ENCODE peak calls at places on chromosomes 11 and 22, in nine cellular contexts. H is fibroblast of villous mesenchyme, E is fibroblast of pulmonary artery, D is LNCaP clone FGC, G is heart left ventricle, O is foreskin fibroblast, U is kidney epithelial cell, Y is heart right ventricle, C is cardiac muscle cell. Z is an unnamed sample.

GRCh38 chr22:46774456-46775363 is 12.3 kb downstream of the TBC1D22A start:
- DNase-seq in D (no peak), H (no peak), Y (no peak), G (no peak), C (no peak), O (no peak), E (no peak), U (no peak), Z (no peak)

GRCh38 chr11:124793466-124794278 is 6.5 kb downstream of the MSANTD2 start:
- DNase-seq in H (peak), E (peak), Y (peak), O (peak), C (peak), G (no peak), U (no peak), D (no peak), Z (no peak)

GRCh38 chr11:121722431-121723256 is 269.9 kb upstream of the SORL1-AS1 start:
- DNase-seq in O (peak), C (peak), H (peak), E (peak), D (peak), U (peak), G (peak), Y (peak), Z (peak)

GRCh38 chr11:121892863-121893262 is 223.2 kb downstream of the BLID start:
- DNase-seq in G (no peak), Y (no peak), U (no peak), E (peak), H (peak), D (no peak), O (peak), C (no peak), Z (no peak)

GRCh38 chr11:74449369-74449931 is 17.9 kb downstream of the KCNE3 start:
- DNase-seq in C (peak), D (no peak), Y (peak), G (no peak), O (peak), E (peak), U (peak), H (peak), Z (peak)

GRCh38 chr11:73271936-73272679 is at the start of gene P2RY6:
- DNase-seq in C (no peak), Y (no peak), U (peak), O (peak), D (no peak), H (peak), E (peak), G (peak), Z (no peak)

GRCh38 chr22:20043057-20043996 is 22.4 kb downstream of the TANGO2 start:
- DNase-seq in D (no peak), H (no peak), G (no peak), Y (no peak), C (no peak), U (no peak), O (no peak), E (no peak), Z (no peak)

GRCh38 chr11:132022718-132023117 is 652.3 kb downstream of the NTM start:
- DNase-seq in O (peak), U (no peak), G (no peak), C (no peak), D (peak), H (peak), E (peak), Y (no peak), Z (peak)

GRCh38 chr22:19761500-19762314 is 1.1 kb downstream of the TBX1 start:
- DNase-seq in D (peak), G (no peak), E (no peak), H (no peak), Y (no peak), C (peak), U (no peak), O (no peak), Z (no peak)

GRCh38 chr11:59839615-59840014 is 5.7 kb downstream of the CBLIF start:
- DNase-seq in Y (no peak), O (no peak), D (no peak), C (no peak), G (no peak), E (no peak), U (no peak), H (no peak), Z (no peak)

GRCh38 chr11:17352925-17353227 is 1.3 kb downstream of the NCR3LG1 start:
- DNase-seq in G (peak), D (no peak), C (peak), Y (peak), U (no peak), H (peak), O (peak), E (peak), Z (no peak)

GRCh38 chr11:19954899-19955298 is 205.4 kb downstream of the DBX1 start:
- DNase-seq in D (no peak), U (no peak), E (peak), O (peak), Y (no peak), H (no peak), G (no peak), C (no peak), Z (no peak)

GRCh38 chr11:34263462-34264186 is 94.2 kb downstream of the ABTB2 start:
- DNase-seq in G (peak), O (peak), Y (peak), E (peak), C (no peak), D (peak), H (peak), U (peak), Z (peak)

GRCh38 chr22:39638958-39639357 is 68.4 kb downstream of the CACNA1I start:
- DNase-seq in U (no peak), O (peak), E (no peak), C (no peak), H (no peak), D (peak), Y (no peak), G (no peak), Z (no peak)

GRCh38 chr11:111913031-111913861 is 712 bp downstream of the HSPB2 start:
- DNase-seq in C (no peak), O (peak), U (no peak), Y (peak), E (no peak), D (no peak), G (peak), H (no peak), Z (no peak)

GRCh38 chr11:36300651-36301050 is 4.6 kb downstream of the PRR5L start:
- DNase-seq in H (peak), Y (peak), E (peak), G (peak), O (peak), U (no peak), C (no peak), D (peak), Z (no peak)

GRCh38 chr11:83865636-83866461 is 579.7 kb upstream of the CCDC90B start:
- DNase-seq in G (no peak), U (peak), Y (no peak), E (peak), O (no peak), C (no peak), D (no peak), H (no peak), Z (no peak)

GRCh38 chr11:73390601-73391565 is 14.7 kb downstream of the RELT start:
- DNase-seq in C (no peak), H (no peak), U (no peak), Y (no peak), O (no peak), G (no peak), D (no peak), E (no peak), Z (no peak)

GRCh38 chr22:50119768-50120251 is 30.0 kb downstream of the MOV10L1 start:
- DNase-seq in D (no peak), Y (peak), E (peak), H (peak), U (no peak), G (no peak), O (peak), C (no peak), Z (no peak)

GRCh38 chr22:24976442-24977218 is 24.1 kb downstream of the KIAA1671 start:
- DNase-seq in G (peak), Y (no peak), E (no peak), H (no peak), U (no peak), D (no peak), C (no peak), O (no peak), Z (no peak)

GRCh38 chr11:2530855-2531200 is 86.0 kb downstream of the KCNQ1 start:
- DNase-seq in U (no peak), Y (no peak), E (no peak), O (no peak), D (no peak), G (peak), C (no peak), H (no peak), Z (no peak)

GRCh38 chr11:124592627-124593026 is 18.6 kb upstream of the PANX3 start:
- DNase-seq in O (no peak), U (no peak), C (no peak), H (no peak), Y (no peak), E (no peak), G (no peak), D (no peak), Z (no peak)

GRCh38 chr11:12411395-12411794 is 34.0 kb downstream of the PARVA start:
- DNase-seq in E (no peak), O (no peak), G (no peak), D (no peak), U (no peak), H (no peak), C (no peak), Y (no peak), Z (no peak)

GRCh38 chr22:47328550-47329243 is 566.2 kb downstream of the TBC1D22A start:
- DNase-seq in D (no peak), C (no peak), H (peak), G (no peak), O (peak), U (peak), E (peak), Y (peak), Z (peak)

GRCh38 chr11:330694-331314 is 10.1 kb upstream of the IFITM3 start:
- DNase-seq in H (no peak), Y (no peak), D (no peak), U (no peak), G (no peak), O (no peak), C (no peak), E (no peak), Z (no peak)

GRCh38 chr11:105265859-105266258 is 126.3 kb upstream of the CARD18 start:
- DNase-seq in O (peak), H (no peak), C (no peak), U (no peak), D (no peak), E (peak), G (no peak), Y (no peak), Z (no peak)

GRCh38 chr11:13874596-13874995 is 87.9 kb upstream of the SPON1 start:
- DNase-seq in Y (no peak), U (no peak), C (no peak), G (no peak), D (no peak), H (no peak), E (no peak), O (no peak), Z (no peak)

GRCh38 chr11:123478352-123478986 is 48.4 kb downstream of the GRAMD1B start:
- DNase-seq in H (peak), O (peak), G (peak), C (peak), D (peak), E (peak), Y (peak), U (no peak), Z (no peak)

GRCh38 chr11:68150029-68150428 is 28.8 kb upstream of the CHKA start:
- DNase-seq in E (peak), O (peak), H (peak), Y (no peak), D (no peak), U (no peak), G (no peak), C (no peak), Z (no peak)

GRCh38 chr11:18383388-18384156 is 10.8 kb upstream of the LDHA start:
- DNase-seq in U (peak), E (peak), Y (peak), G (peak), O (peak), D (peak), H (peak), C (peak), Z (peak)

GRCh38 chr11:69122642-69123431 is 32.9 kb upstream of the SMIM38 start:
- DNase-seq in E (peak), C (peak), O (peak), U (peak), D (peak), Y (peak), G (peak), H (peak), Z (no peak)

GRCh38 chr11:60977224-60977623 is 5.7 kb downstream of the CD6 start:
- DNase-seq in E (no peak), D (no peak), C (no peak), G (no peak), U (no peak), H (no peak), Y (no peak), O (no peak), Z (no peak)

GRCh38 chr11:113577356-113578163 is 102.4 kb upstream of the DRD2 start:
- DNase-seq in G (no peak), Y (no peak), U (no peak), C (no peak), H (no peak), D (no peak), O (no peak), E (no peak), Z (no peak)

GRCh38 chr11:114081641-114082414 is 22.3 kb downstream of the ZBTB16 start:
- DNase-seq in G (no peak), Y (no peak), E (peak), U (no peak), O (peak), D (no peak), C (no peak), H (peak), Z (no peak)

GRCh38 chr11:116217441-116217840 is 555.3 kb downstream of the BUD13 start:
- DNase-seq in G (no peak), O (no peak), Y (no peak), E (no peak), U (no peak), D (no peak), H (no peak), C (no peak), Z (no peak)

GRCh38 chr11:35853871-35854270 is 90.0 kb upstream of the LDLRAD3 start:
- DNase-seq in O (no peak), H (no peak), C (no peak), G (no peak), U (no peak), D (no peak), Y (no peak), E (no peak), Z (no peak)

GRCh38 chr22:33758125-33758483 is 162.2 kb downstream of the LARGE1 start:
- DNase-seq in E (no peak), G (no peak), U (no peak), H (no peak), C (no peak), D (no peak), Y (no peak), O (no peak), Z (no peak)

GRCh38 chr22:20175597-20175900 is 24.7 kb upstream of the CCDC188 start:
- DNase-seq in O (peak), U (no peak), E (no peak), Y (no peak), D (no peak), G (no peak), H (peak), C (no peak), Z (peak)

GRCh38 chr11:109864161-109864661 is 229.0 kb upstream of the ZC3H12C start:
- DNase-seq in H (peak), O (no peak), G (no peak), C (peak), U (peak), D (no peak), E (no peak), Y (no peak), Z (no peak)

GRCh38 chr11:57764972-57765371 is 3.4 kb downstream of the CTNND1 start:
- DNase-seq in H (no peak), C (no peak), E (no peak), U (no peak), G (no peak), O (no peak), Y (no peak), D (no peak), Z (no peak)

GRCh38 chr11:57761301-57762234 is at the start of gene CTNND1:
- DNase-seq in E (peak), Y (peak), G (peak), C (peak), U (peak), D (peak), H (peak), O (peak), Z (peak)

GRCh38 chr11:57762235-57762866 is 749 bp downstream of the CTNND1 start:
- DNase-seq in Y (no peak), G (no peak), U (no peak), H (no peak), E (no peak), O (peak), D (no peak), C (no peak), Z (no peak)

GRCh38 chr11:57763568-57763967 is 2.0 kb downstream of the CTNND1 start:
- DNase-seq in H (peak), U (no peak), D (no peak), C (peak), Y (no peak), G (no peak), O (peak), E (peak), Z (no peak)

GRCh38 chr11:57764527-57764926 is 2.9 kb downstream of the CTNND1 start:
- DNase-seq in H (peak), E (no peak), C (no peak), U (no peak), O (no peak), D (no peak), G (no peak), Y (no peak), Z (no peak)
- H3K4me3 ChIP-seq in H (peak), E (peak), C (peak), U (peak), O (peak), D (peak), G (peak), Y (peak), Z (peak)

GRCh38 chr11:22558638-22559037 is 67.0 kb downstream of the FANCF start:
- DNase-seq in Y (no peak), U (no peak), G (no peak), D (no peak), C (no peak), E (peak), O (no peak), H (no peak), Z (no peak)

GRCh38 chr11:22561283-22561682 is 64.3 kb downstream of the FANCF start:
- DNase-seq in G (no peak), C (no peak), D (no peak), O (no peak), E (no peak), U (no peak), H (no peak), Y (no peak), Z (no peak)

GRCh38 chr11:22554221-22554620 is 71.4 kb downstream of the FANCF start:
- DNase-seq in E (no peak), G (no peak), H (no peak), O (no peak), C (no peak), U (no peak), Y (no peak), D (no peak), Z (no peak)

GRCh38 chr11:22555901-22556300 is 69.7 kb downstream of the FANCF start:
- DNase-seq in U (no peak), Y (no peak), G (no peak), D (no peak), C (no peak), O (no peak), H (no peak), E (peak), Z (no peak)
- TF ChIP-seq CTCF in U (no peak), Y (no peak), G (no peak), D (no peak), C (no peak), O (no peak), H (no peak), E (no peak), Z (no peak)

DNA sequence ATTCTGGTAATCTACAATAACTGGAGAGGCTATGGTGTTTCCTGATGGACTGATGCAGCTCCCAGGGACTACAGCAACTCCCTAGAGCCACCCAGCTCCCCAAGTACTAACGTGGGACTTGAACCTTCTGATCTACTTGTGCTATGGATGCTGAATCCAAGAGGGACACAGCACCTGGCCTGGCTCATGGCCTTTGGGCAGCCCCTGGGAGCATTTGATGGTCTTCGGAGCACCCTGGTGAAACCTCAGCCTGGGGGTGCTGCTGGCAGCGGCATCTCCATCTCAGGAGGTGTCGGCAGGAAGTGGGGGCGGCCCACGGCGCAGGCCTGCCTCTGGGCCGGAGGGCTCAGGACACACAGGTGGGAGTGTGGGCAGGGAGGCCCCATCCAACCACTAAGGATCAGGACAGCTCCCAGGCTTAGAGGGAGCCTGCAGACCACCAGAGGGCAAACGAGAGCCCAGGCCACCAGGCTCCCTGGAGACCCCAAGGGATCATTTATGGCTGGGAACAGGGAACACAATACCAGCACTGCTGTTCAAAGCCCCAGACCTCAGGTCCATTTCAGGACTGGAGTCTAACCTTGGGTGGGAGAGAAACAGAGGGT is 8.7 kb downstream of the EHD1 start:
- DNase-seq in Y (no peak), O (no peak), G (no peak), C (peak), H (no peak), U (no peak), E (no peak), D (no peak), Z (no peak)
- H3K4me3 ChIP-seq in Y (peak), O (no peak), G (peak), C (no peak), H (no peak), U (no peak), E (no peak), D (no peak), Z (no peak)

GRCh38 chr11:1514349-1515061 is 27.9 kb upstream of the MOB2 start:
- DNase-seq in O (peak), C (no peak), E (no peak), D (no peak), U (no peak), H (no peak), G (no peak), Y (no peak), Z (no peak)
- TF ChIP-seq CTCF in O (no peak), C (no peak), E (no peak), D (no peak), U (no peak), H (no peak), G (no peak), Y (no peak), Z (no peak)

GRCh38 chr22:37764622-37765021 is 43.1 kb upstream of the GCAT start:
- DNase-seq in G (no peak), D (no peak), O (no peak), Y (no peak), E (no peak), H (no peak), U (no peak), C (no peak), Z (no peak)
- H3K4me3 ChIP-seq in G (no peak), D (no peak), O (no peak), Y (no peak), E (no peak), H (no peak), U (no peak), C (no peak), Z (no peak)

GRCh38 chr11:45832835-45833446 is 14.3 kb upstream of the CRY2 start:
- DNase-seq in H (no peak), O (no peak), C (no peak), U (no peak), Y (no peak), E (no peak), G (no peak), D (no peak), Z (no peak)

GRCh38 chr11:45827123-45827522 is 20.2 kb upstream of the CRY2 start:
- DNase-seq in O (no peak), G (no peak), D (no peak), C (no peak), E (no peak), Y (no peak), H (no peak), U (no peak), Z (no peak)

GRCh38 chr11:45828996-45829395 is 18.3 kb upstream of the CRY2 start:
- DNase-seq in E (no peak), G (no peak), Y (no peak), H (no peak), C (no peak), U (no peak), D (no peak), O (no peak), Z (no peak)

GRCh38 chr11:45833761-45834160 is 13.5 kb upstream of the CRY2 start:
- DNase-seq in C (no peak), D (no peak), E (no peak), Y (no peak), H (no peak), G (no peak), U (no peak), O (no peak), Z (no peak)

DNA sequence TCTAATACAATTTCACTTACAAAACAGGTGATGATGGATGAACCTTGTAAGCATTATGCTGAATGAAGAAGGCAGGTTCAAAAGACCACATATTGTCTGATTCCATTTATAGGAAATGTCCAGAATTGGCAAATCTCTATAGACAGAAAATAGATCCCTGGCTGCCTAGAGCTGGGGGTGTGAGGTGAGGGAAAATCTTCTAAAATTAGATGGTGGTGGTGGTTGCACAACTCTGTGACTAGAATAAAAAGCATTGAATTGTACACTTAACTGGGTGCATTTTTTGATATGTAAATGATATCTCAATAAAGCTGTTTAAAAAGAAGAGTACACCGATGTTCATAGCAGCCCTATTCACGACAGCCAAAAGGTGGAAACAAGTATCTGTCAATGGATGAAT is 16.7 kb upstream of the CRY2 start:
- DNase-seq in C (no peak), U (no peak), G (no peak), D (no peak), E (no peak), H (no peak), O (no peak), Y (no peak), Z (no peak)
- TF ChIP-seq CTCF in C (no peak), U (no peak), G (no peak), D (no peak), E (no peak), H (no peak), O (no peak), Y (no peak), Z (no peak)

GRCh38 chr11:126403658-126404057 is 48.2 kb downstream of the ST3GAL4 start:
- DNase-seq in O (peak), G (no peak), D (no peak), H (no peak), U (no peak), C (no peak), E (no peak), Y (no peak), Z (no peak)
- H3K4me3 ChIP-seq in O (no peak), G (no peak), D (no peak), H (no peak), U (no peak), C (no peak), E (no peak), Y (no peak), Z (no peak)